ENCODE peak calls at places on chromosome 1, in ten cellular contexts. One of them, this sample, is unnamed.

GRCh38 chr1:204858381-204858821 is 12.3 kb upstream of the NFASC start:
- DNase-seq in activated naive CD4-positive, alpha-beta T cell: no peak
- DNase-seq in CD8-positive, alpha-beta T cell: no peak
- DNase-seq in lung microvascular endothelial cell: no peak
- DNase-seq in T-cell: no peak
- DNase-seq in psoas muscle: no peak
- DNase-seq in IMR-90: no peak
- DNase-seq in H9: no peak
- DNase-seq in hypothalamus: no peak
- DNase-seq in KG1: no peak
- DNase-seq in this sample: no peak

GRCh38 chr1:10721381-10722321 is 74.8 kb downstream of the CASZ1 start:
- DNase-seq in hypothalamus: no peak
- DNase-seq in lung microvascular endothelial cell: no peak
- DNase-seq in H9: peak
- DNase-seq in KG1: no peak
- DNase-seq in psoas muscle: no peak
- DNase-seq in T-cell: no peak
- DNase-seq in activated naive CD4-positive, alpha-beta T cell: no peak
- DNase-seq in CD8-positive, alpha-beta T cell: no peak
- DNase-seq in IMR-90: no peak
- DNase-seq in this sample: no peak

GRCh38 chr1:147892731-147893214 is 9.8 kb upstream of the GJA8 start:
- DNase-seq in IMR-90: peak
- DNase-seq in CD8-positive, alpha-beta T cell: peak
- DNase-seq in T-cell: no peak
- DNase-seq in psoas muscle: no peak
- DNase-seq in activated naive CD4-positive, alpha-beta T cell: no peak
- DNase-seq in H9: no peak
- DNase-seq in hypothalamus: no peak
- DNase-seq in lung microvascular endothelial cell: peak
- DNase-seq in KG1: peak
- DNase-seq in this sample: no peak

GRCh38 chr1:225746361-225747179 is 31.1 kb upstream of the SRP9 start:
- DNase-seq in CD8-positive, alpha-beta T cell: no peak
- DNase-seq in KG1: no peak
- DNase-seq in IMR-90: peak
- DNase-seq in hypothalamus: peak
- DNase-seq in H9: peak
- DNase-seq in psoas muscle: peak
- DNase-seq in lung microvascular endothelial cell: peak
- DNase-seq in activated naive CD4-positive, alpha-beta T cell: no peak
- DNase-seq in T-cell: no peak
- DNase-seq in this sample: peak

GRCh38 chr1:228345201-228345930 is 61.3 kb downstream of the TRIM11 start:
- DNase-seq in CD8-positive, alpha-beta T cell: no peak
- DNase-seq in psoas muscle: peak
- DNase-seq in T-cell: no peak
- DNase-seq in lung microvascular endothelial cell: no peak
- DNase-seq in hypothalamus: no peak
- DNase-seq in KG1: no peak
- DNase-seq in H9: peak
- DNase-seq in IMR-90: no peak
- DNase-seq in activated naive CD4-positive, alpha-beta T cell: no peak
- DNase-seq in this sample: no peak

GRCh38 chr1:40897499-40897898 is 35.3 kb upstream of the CITED4 start:
- DNase-seq in hypothalamus: no peak
- DNase-seq in lung microvascular endothelial cell: peak
- DNase-seq in IMR-90: peak
- DNase-seq in T-cell: no peak
- DNase-seq in CD8-positive, alpha-beta T cell: no peak
- DNase-seq in activated naive CD4-positive, alpha-beta T cell: no peak
- DNase-seq in H9: peak
- DNase-seq in psoas muscle: no peak
- DNase-seq in KG1: no peak
- DNase-seq in this sample: no peak

GRCh38 chr1:55951291-55951690 is 628.1 kb downstream of the PLPP3 start:
- DNase-seq in T-cell: no peak
- DNase-seq in lung microvascular endothelial cell: no peak
- DNase-seq in H9: no peak
- DNase-seq in hypothalamus: no peak
- DNase-seq in IMR-90: no peak
- DNase-seq in activated naive CD4-positive, alpha-beta T cell: no peak
- DNase-seq in psoas muscle: no peak
- DNase-seq in CD8-positive, alpha-beta T cell: no peak
- DNase-seq in KG1: no peak
- DNase-seq in this sample: no peak

GRCh38 chr1:37047487-37047886 is 13.2 kb upstream of the GRIK3 start:
- DNase-seq in IMR-90: no peak
- DNase-seq in T-cell: no peak
- DNase-seq in CD8-positive, alpha-beta T cell: no peak
- DNase-seq in lung microvascular endothelial cell: no peak
- DNase-seq in H9: no peak
- DNase-seq in activated naive CD4-positive, alpha-beta T cell: no peak
- DNase-seq in psoas muscle: no peak
- DNase-seq in hypothalamus: no peak
- DNase-seq in KG1: no peak
- DNase-seq in this sample: no peak

GRCh38 chr1:205229399-205229861 is 1.7 kb downstream of the TMCC2 start:
- DNase-seq in T-cell: peak
- DNase-seq in KG1: no peak
- DNase-seq in activated naive CD4-positive, alpha-beta T cell: peak
- DNase-seq in lung microvascular endothelial cell: peak
- DNase-seq in H9: peak
- DNase-seq in hypothalamus: peak
- DNase-seq in IMR-90: peak
- DNase-seq in psoas muscle: peak
- DNase-seq in CD8-positive, alpha-beta T cell: peak
- DNase-seq in this sample: peak

GRCh38 chr1:229371624-229372023 is 28.8 kb upstream of the CCSAP start:
- DNase-seq in T-cell: no peak
- DNase-seq in psoas muscle: no peak
- DNase-seq in KG1: no peak
- DNase-seq in H9: no peak
- DNase-seq in CD8-positive, alpha-beta T cell: no peak
- DNase-seq in lung microvascular endothelial cell: no peak
- DNase-seq in activated naive CD4-positive, alpha-beta T cell: no peak
- DNase-seq in IMR-90: no peak
- DNase-seq in hypothalamus: no peak
- DNase-seq in this sample: no peak